ENCODE peak calls at places on chromosomes 6 and 20, in ten cellular contexts. One of them, this sample, is unnamed.

GRCh38 chr20:63319164-63320040 is 26.4 kb downstream of the COL20A1 start:
- DNase-seq in left lung: no peak
- DNase-seq in A673: no peak
- DNase-seq in adrenal gland: peak; percentile 11
- DNase-seq in upper lobe of left lung: peak; percentile 57
- DNase-seq in neural progenitor cell: no peak
- DNase-seq in tibial nerve: no peak
- DNase-seq in astrocyte: no peak
- DNase-seq in thyroid gland: no peak
- DNase-seq in colonic mucosa: no peak
- DNase-seq in this sample: peak; percentile 28

GRCh38 chr6:142321451-142321850 is 19.6 kb downstream of the ADGRG6 start:
- DNase-seq in left lung: no peak
- DNase-seq in A673: no peak
- DNase-seq in adrenal gland: no peak
- DNase-seq in upper lobe of left lung: no peak
- DNase-seq in neural progenitor cell: no peak
- DNase-seq in tibial nerve: no peak
- DNase-seq in astrocyte: no peak
- DNase-seq in thyroid gland: no peak
- DNase-seq in colonic mucosa: no peak
- DNase-seq in this sample: no peak

GRCh38 chr6:92044312-92044711 is 1375.0 kb downstream of the EPHA7 start:
- DNase-seq in left lung: no peak
- DNase-seq in A673: no peak
- DNase-seq in adrenal gland: no peak
- DNase-seq in upper lobe of left lung: no peak
- DNase-seq in neural progenitor cell: no peak
- DNase-seq in tibial nerve: no peak
- DNase-seq in astrocyte: no peak
- DNase-seq in thyroid gland: no peak
- DNase-seq in colonic mucosa: no peak
- DNase-seq in this sample: no peak

GRCh38 chr6:14187408-14187807 is 69.8 kb downstream of the CD83 start:
- DNase-seq in left lung: no peak
- DNase-seq in A673: no peak
- DNase-seq in adrenal gland: no peak
- DNase-seq in upper lobe of left lung: no peak
- DNase-seq in neural progenitor cell: no peak
- DNase-seq in tibial nerve: no peak
- DNase-seq in astrocyte: no peak
- DNase-seq in thyroid gland: no peak
- DNase-seq in colonic mucosa: no peak
- DNase-seq in this sample: no peak

GRCh38 chr6:168165373-168165772 is 86.4 kb upstream of the FRMD1 start:
- DNase-seq in left lung: no peak
- DNase-seq in A673: no peak
- DNase-seq in adrenal gland: no peak
- DNase-seq in upper lobe of left lung: no peak
- DNase-seq in neural progenitor cell: no peak
- DNase-seq in tibial nerve: no peak
- DNase-seq in astrocyte: no peak
- DNase-seq in thyroid gland: no peak
- DNase-seq in colonic mucosa: peak; percentile 20
- DNase-seq in this sample: no peak

GRCh38 chr20:58389968-58390658 is 1.1 kb downstream of the VAPB start:
- DNase-seq in left lung: no peak
- DNase-seq in A673: no peak
- DNase-seq in adrenal gland: no peak
- DNase-seq in upper lobe of left lung: no peak
- DNase-seq in neural progenitor cell: no peak
- DNase-seq in tibial nerve: no peak
- DNase-seq in astrocyte: no peak
- DNase-seq in thyroid gland: no peak
- DNase-seq in colonic mucosa: no peak
- DNase-seq in this sample: no peak

GRCh38 chr6:89357390-89357789 is 4.9 kb upstream of the UBE2J1 start:
- DNase-seq in left lung: no peak
- DNase-seq in A673: no peak
- DNase-seq in adrenal gland: no peak
- DNase-seq in upper lobe of left lung: no peak
- DNase-seq in neural progenitor cell: no peak
- DNase-seq in tibial nerve: no peak
- DNase-seq in astrocyte: no peak
- DNase-seq in thyroid gland: no peak
- DNase-seq in colonic mucosa: no peak
- DNase-seq in this sample: no peak

GRCh38 chr6:87900160-87900698 is 147.4 kb upstream of the SPACA1 start:
- DNase-seq in left lung: no peak
- DNase-seq in A673: no peak
- DNase-seq in adrenal gland: no peak
- DNase-seq in upper lobe of left lung: no peak
- DNase-seq in neural progenitor cell: no peak
- DNase-seq in tibial nerve: no peak
- DNase-seq in astrocyte: no peak
- DNase-seq in thyroid gland: no peak
- DNase-seq in colonic mucosa: no peak
- DNase-seq in this sample: no peak

GRCh38 chr20:3679749-3680700 is 1.8 kb downstream of the ADAM33 start:
- DNase-seq in left lung: no peak
- DNase-seq in A673: no peak
- DNase-seq in adrenal gland: no peak
- DNase-seq in upper lobe of left lung: no peak
- DNase-seq in neural progenitor cell: peak; percentile 27
- DNase-seq in tibial nerve: no peak
- DNase-seq in astrocyte: peak; percentile 65
- DNase-seq in thyroid gland: no peak
- DNase-seq in colonic mucosa: peak; percentile 41
- DNase-seq in this sample: peak; percentile 44

GRCh38 chr6:106223300-106223930 is 102.1 kb downstream of the ATG5 start:
- DNase-seq in left lung: peak; percentile 41
- DNase-seq in A673: peak; percentile 67
- DNase-seq in adrenal gland: peak; percentile 39
- DNase-seq in upper lobe of left lung: no peak
- DNase-seq in neural progenitor cell: peak; percentile 81
- DNase-seq in tibial nerve: no peak
- DNase-seq in astrocyte: peak; percentile 51
- DNase-seq in thyroid gland: peak; percentile 41
- DNase-seq in colonic mucosa: peak; percentile 79
- DNase-seq in this sample: no peak

GRCh38 chr20:49700411-49701185 is 13.1 kb downstream of the B4GALT5 start:
- DNase-seq in left lung: no peak
- DNase-seq in A673: peak; percentile 73
- DNase-seq in adrenal gland: no peak
- DNase-seq in upper lobe of left lung: no peak
- DNase-seq in neural progenitor cell: no peak
- DNase-seq in tibial nerve: no peak
- DNase-seq in astrocyte: peak; percentile 84
- DNase-seq in thyroid gland: no peak
- DNase-seq in colonic mucosa: no peak
- DNase-seq in this sample: no peak

GRCh38 chr20:41387433-41387832 is 20.8 kb upstream of the EMILIN3 start:
- DNase-seq in left lung: no peak
- DNase-seq in A673: no peak
- DNase-seq in adrenal gland: no peak
- DNase-seq in upper lobe of left lung: no peak
- DNase-seq in neural progenitor cell: peak; percentile 74
- DNase-seq in tibial nerve: no peak
- DNase-seq in astrocyte: no peak
- DNase-seq in thyroid gland: no peak
- DNase-seq in colonic mucosa: no peak
- DNase-seq in this sample: no peak
- TF ChIP-seq CTCF in left lung: no peak
- TF ChIP-seq CTCF in A673: no peak
- TF ChIP-seq CTCF in adrenal gland: no peak
- TF ChIP-seq CTCF in upper lobe of left lung: no peak
- TF ChIP-seq CTCF in neural progenitor cell: peak; percentile 26
- TF ChIP-seq CTCF in tibial nerve: no peak
- TF ChIP-seq CTCF in astrocyte: no peak
- TF ChIP-seq CTCF in thyroid gland: no peak
- TF ChIP-seq CTCF in colonic mucosa: no peak
- TF ChIP-seq CTCF in this sample: no peak

GRCh38 chr6:33417127-33417902 is 592 bp downstream of the CUTA start:
- DNase-seq in left lung: no peak
- DNase-seq in A673: no peak
- DNase-seq in adrenal gland: peak; percentile 56
- DNase-seq in upper lobe of left lung: peak; percentile 83
- DNase-seq in neural progenitor cell: peak; percentile 72
- DNase-seq in tibial nerve: no peak
- DNase-seq in astrocyte: peak; percentile 86
- DNase-seq in thyroid gland: no peak
- DNase-seq in colonic mucosa: no peak
- DNase-seq in this sample: peak; percentile 64
- H3K4me1 ChIP-seq in left lung: peaks cover 45% of the 10 kb centered on the region
- H3K4me1 ChIP-seq in A673: peaks cover 24% of the 10 kb centered on the region
- H3K4me1 ChIP-seq in adrenal gland: peaks cover 50% of the 10 kb centered on the region
- H3K4me1 ChIP-seq in upper lobe of left lung: peaks cover 48% of the 10 kb centered on the region
- H3K4me1 ChIP-seq in neural progenitor cell: peaks cover 33% of the 10 kb centered on the region
- H3K4me1 ChIP-seq in tibial nerve: peaks cover 22% of the 10 kb centered on the region
- H3K4me1 ChIP-seq in astrocyte: peaks cover 32% of the 10 kb centered on the region
- H3K4me1 ChIP-seq in thyroid gland: peaks cover 48% of the 10 kb centered on the region
- H3K4me1 ChIP-seq in colonic mucosa: peaks cover 7% of the 10 kb centered on the region
- H3K4me1 ChIP-seq in this sample: peaks cover 27% of the 10 kb centered on the region

DNA sequence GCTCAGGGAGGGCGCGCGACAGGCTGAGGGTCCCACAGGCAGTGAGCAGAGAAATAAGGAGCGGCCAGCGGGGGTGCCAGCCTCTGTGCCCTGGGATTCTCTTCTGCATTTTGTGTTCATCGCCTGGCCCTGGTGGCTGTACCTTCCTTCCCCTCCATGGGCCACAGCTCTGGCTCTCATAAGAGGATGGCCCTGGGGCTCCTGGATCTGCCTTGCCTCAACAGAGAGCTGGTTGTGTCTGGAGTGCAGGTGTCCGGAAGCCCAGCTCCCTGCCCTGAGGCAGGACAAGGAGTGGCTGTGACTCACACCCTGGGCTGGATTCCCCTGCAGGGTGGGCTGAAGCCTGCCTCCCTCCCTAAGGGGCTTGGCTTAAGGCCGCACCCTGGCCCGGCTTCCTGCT is 24.3 kb upstream of the SULF2 start:
- DNase-seq in left lung: no peak
- DNase-seq in A673: no peak
- DNase-seq in adrenal gland: no peak
- DNase-seq in upper lobe of left lung: no peak
- DNase-seq in neural progenitor cell: no peak
- DNase-seq in tibial nerve: no peak
- DNase-seq in astrocyte: peak; percentile 23
- DNase-seq in thyroid gland: no peak
- DNase-seq in colonic mucosa: no peak
- DNase-seq in this sample: no peak
- H3K4me3 ChIP-seq in left lung: no peak overlapping the region
- H3K4me3 ChIP-seq in A673: no peak overlapping the region
- H3K4me3 ChIP-seq in adrenal gland: no peak overlapping the region
- H3K4me3 ChIP-seq in upper lobe of left lung: no peak overlapping the region
- H3K4me3 ChIP-seq in neural progenitor cell: no peak overlapping the region
- H3K4me3 ChIP-seq in tibial nerve: no peak overlapping the region
- H3K4me3 ChIP-seq in astrocyte: no peak overlapping the region
- H3K4me3 ChIP-seq in thyroid gland: no peak overlapping the region
- H3K4me3 ChIP-seq in colonic mucosa: no peak overlapping the region
- H3K4me3 ChIP-seq in this sample: no peak overlapping the region

DNA sequence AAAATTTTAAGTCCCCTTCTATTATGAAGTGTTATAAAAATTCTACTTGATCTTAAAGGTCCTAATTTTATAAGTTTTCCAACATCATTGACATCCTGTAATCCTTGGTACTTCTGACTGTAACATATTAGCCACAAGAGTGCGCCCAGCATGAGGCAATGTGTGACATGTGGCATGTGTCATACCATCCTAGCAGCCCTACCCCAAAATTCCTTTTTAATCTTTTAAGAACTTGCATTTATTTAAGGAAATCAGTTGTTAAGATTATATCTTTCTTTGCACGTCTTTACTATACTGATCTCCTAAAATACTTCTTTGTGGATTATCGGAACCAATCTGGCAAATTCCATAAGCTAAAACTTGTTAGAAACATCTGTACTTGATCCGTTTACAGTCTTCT is 167.1 kb upstream of the SLC24A3 start:
- DNase-seq in left lung: no peak
- DNase-seq in A673: peak; percentile 56
- DNase-seq in adrenal gland: no peak
- DNase-seq in upper lobe of left lung: no peak
- DNase-seq in neural progenitor cell: no peak
- DNase-seq in tibial nerve: no peak
- DNase-seq in astrocyte: no peak
- DNase-seq in thyroid gland: no peak
- DNase-seq in colonic mucosa: no peak
- DNase-seq in this sample: no peak
- TF ChIP-seq CTCF in left lung: no peak
- TF ChIP-seq CTCF in A673: peak; percentile 41
- TF ChIP-seq CTCF in adrenal gland: no peak
- TF ChIP-seq CTCF in upper lobe of left lung: no peak
- TF ChIP-seq CTCF in neural progenitor cell: no peak
- TF ChIP-seq CTCF in tibial nerve: no peak
- TF ChIP-seq CTCF in astrocyte: no peak
- TF ChIP-seq CTCF in thyroid gland: no peak
- TF ChIP-seq CTCF in colonic mucosa: no peak
- TF ChIP-seq CTCF in this sample: no peak

GRCh38 chr20:33840759-33841438 is 29.8 kb downstream of the CHMP4B start:
- DNase-seq in left lung: no peak
- DNase-seq in A673: no peak
- DNase-seq in adrenal gland: no peak
- DNase-seq in upper lobe of left lung: no peak
- DNase-seq in neural progenitor cell: no peak
- DNase-seq in tibial nerve: no peak
- DNase-seq in astrocyte: no peak
- DNase-seq in thyroid gland: no peak
- DNase-seq in colonic mucosa: no peak
- DNase-seq in this sample: no peak

GRCh38 chr20:33843854-33844253 is 32.7 kb downstream of the CHMP4B start:
- DNase-seq in left lung: no peak
- DNase-seq in A673: no peak
- DNase-seq in adrenal gland: no peak
- DNase-seq in upper lobe of left lung: no peak
- DNase-seq in neural progenitor cell: no peak
- DNase-seq in tibial nerve: no peak
- DNase-seq in astrocyte: no peak
- DNase-seq in thyroid gland: no peak
- DNase-seq in colonic mucosa: peak; percentile 42
- DNase-seq in this sample: no peak

GRCh38 chr20:33839591-33839990 is 28.4 kb downstream of the CHMP4B start:
- DNase-seq in left lung: no peak
- DNase-seq in A673: no peak
- DNase-seq in adrenal gland: peak; percentile 59
- DNase-seq in upper lobe of left lung: no peak
- DNase-seq in neural progenitor cell: no peak
- DNase-seq in tibial nerve: no peak
- DNase-seq in astrocyte: no peak
- DNase-seq in thyroid gland: peak; percentile 58
- DNase-seq in colonic mucosa: peak; percentile 60
- DNase-seq in this sample: peak; percentile 59

GRCh38 chr20:33842346-33842745 is 31.2 kb downstream of the CHMP4B start:
- DNase-seq in left lung: no peak
- DNase-seq in A673: no peak
- DNase-seq in adrenal gland: no peak
- DNase-seq in upper lobe of left lung: no peak
- DNase-seq in neural progenitor cell: no peak
- DNase-seq in tibial nerve: no peak
- DNase-seq in astrocyte: no peak
- DNase-seq in thyroid gland: peak; percentile 56
- DNase-seq in colonic mucosa: no peak
- DNase-seq in this sample: no peak

GRCh38 chr20:33841439-33841799 is 30.3 kb downstream of the CHMP4B start:
- DNase-seq in left lung: no peak
- DNase-seq in A673: no peak
- DNase-seq in adrenal gland: no peak
- DNase-seq in upper lobe of left lung: no peak
- DNase-seq in neural progenitor cell: no peak
- DNase-seq in tibial nerve: no peak
- DNase-seq in astrocyte: no peak
- DNase-seq in thyroid gland: no peak
- DNase-seq in colonic mucosa: no peak
- DNase-seq in this sample: no peak
- H3K4me1 ChIP-seq in left lung: peaks cover 90% of the 10 kb centered on the region
- H3K4me1 ChIP-seq in A673: peaks cover 14% of the 10 kb centered on the region
- H3K4me1 ChIP-seq in adrenal gland: peaks cover 79% of the 10 kb centered on the region
- H3K4me1 ChIP-seq in upper lobe of left lung: peaks cover 99% of the 10 kb centered on the region
- H3K4me1 ChIP-seq in neural progenitor cell: peaks cover 10% of the 10 kb centered on the region
- H3K4me1 ChIP-seq in tibial nerve: peaks cover 56% of the 10 kb centered on the region
- H3K4me1 ChIP-seq in astrocyte: peaks cover 10% of the 10 kb centered on the region
- H3K4me1 ChIP-seq in thyroid gland: peaks cover 76% of the 10 kb centered on the region
- H3K4me1 ChIP-seq in colonic mucosa: peaks cover 59% of the 10 kb centered on the region
- H3K4me1 ChIP-seq in this sample: peaks cover 88% of the 10 kb centered on the region